ENCODE peak calls at places on chromosomes 5 and 9, in eight cellular contexts. G is H54, B is breast epithelium, T is endothelial cell of umbilical vein, Z is esophagus squamous epithelium, S is Peyer's patch, C is vagina, Y is right lobe of liver. X is an unnamed sample.

GRCh38 chr9:119701651-119702050 is 332.4 kb upstream of the BRINP1 start:
- DNase-seq in T (no peak), C (no peak), Z (no peak), G (no peak), S (no peak), Y (no peak), B (no peak), X (no peak)

GRCh38 chr5:64873441-64873840 is 104.7 kb downstream of the CWC27 start:
- DNase-seq in B (no peak), T (no peak), S (no peak), G (no peak), Z (no peak), C (no peak), Y (no peak), X (no peak)

GRCh38 chr5:178940569-178941360 is at the start of gene ZNF454:
- DNase-seq in Y (peak), G (no peak), S (peak), C (peak), T (peak), B (peak), Z (peak), X (peak)

GRCh38 chr9:124360277-124360676 is 55.0 kb downstream of the PSMB7 start:
- DNase-seq in Z (no peak), B (no peak), C (no peak), Y (no peak), S (no peak), T (no peak), G (no peak), X (no peak)

GRCh38 chr5:173201636-173202265 is 33.3 kb downstream of the NKX2-5 start:
- DNase-seq in T (no peak), G (peak), Y (no peak), Z (no peak), B (no peak), C (no peak), S (no peak), X (peak)

GRCh38 chr5:14853685-14854084 is 17.9 kb downstream of the ANKH start:
- DNase-seq in C (no peak), S (no peak), B (no peak), G (no peak), Z (no peak), T (no peak), Y (no peak), X (no peak)

GRCh38 chr5:142063878-142064331 is 44.7 kb upstream of the NDFIP1 start:
- DNase-seq in S (no peak), B (no peak), G (peak), C (no peak), Z (no peak), Y (no peak), T (peak), X (peak)

GRCh38 chr9:69496803-69497450 is 171.9 kb downstream of the ENTREP1 start:
- DNase-seq in Z (no peak), T (no peak), S (no peak), G (no peak), Y (no peak), B (no peak), C (no peak), X (no peak)

GRCh38 chr9:18672706-18673105 is 198.8 kb downstream of the ADAMTSL1 start:
- DNase-seq in Y (no peak), T (no peak), Z (no peak), C (no peak), B (no peak), G (no peak), S (no peak), X (no peak)

GRCh38 chr5:1168751-1169607 is 32.4 kb upstream of the SLC6A19 start:
- DNase-seq in S (peak), Z (no peak), T (no peak), C (no peak), G (no peak), Y (peak), B (no peak), X (peak)

GRCh38 chr9:123534336-123534735 is 178.3 kb downstream of the CRB2 start:
- DNase-seq in Y (no peak), C (no peak), Z (no peak), B (no peak), G (no peak), T (no peak), S (no peak), X (no peak)

GRCh38 chr5:52839285-52839684 is 51.6 kb downstream of the ITGA1 start:
- DNase-seq in C (no peak), Z (no peak), B (no peak), Y (no peak), T (no peak), G (no peak), S (no peak), X (no peak)

GRCh38 chr9:84121991-84122523 is 141.5 kb downstream of the RMI1 start:
- DNase-seq in Z (no peak), G (no peak), B (no peak), S (no peak), Y (no peak), C (no peak), T (peak), X (no peak)

GRCh38 chr9:137422668-137423000 is 328 bp downstream of the EXD3 start:
- DNase-seq in Y (peak), C (no peak), T (peak), G (peak), S (peak), B (no peak), Z (no peak), X (peak)

GRCh38 chr9:38226491-38226951 is 157.5 kb upstream of the SHB start:
- DNase-seq in Z (no peak), T (no peak), B (no peak), Y (no peak), S (no peak), G (no peak), C (peak), X (no peak)

GRCh38 chr5:138754699-138755057 is 1.5 kb downstream of the CTNNA1 start:
- DNase-seq in S (no peak), C (no peak), B (no peak), Y (no peak), T (no peak), G (no peak), Z (no peak), X (no peak)

GRCh38 chr9:125085703-125086477 is 57.4 kb downstream of the SCAI start:
- DNase-seq in S (no peak), G (no peak), C (no peak), T (no peak), B (no peak), Y (no peak), Z (no peak), X (no peak)

GRCh38 chr5:81247441-81247972 is 14.4 kb downstream of the CKMT2 start:
- DNase-seq in C (no peak), Z (no peak), G (peak), T (peak), B (no peak), Y (no peak), S (no peak), X (no peak)

GRCh38 chr5:81233080-81233634 is at the start of gene CKMT2:
- DNase-seq in B (peak), T (peak), C (no peak), S (peak), G (no peak), Z (no peak), Y (peak), X (peak)

GRCh38 chr5:146852089-146852488 is 26.5 kb downstream of the PPP2R2B start:
- DNase-seq in C (no peak), Z (no peak), Y (no peak), G (no peak), T (no peak), B (no peak), S (no peak), X (no peak)

GRCh38 chr5:42396111-42396510 is 27.1 kb upstream of the GHR start:
- DNase-seq in B (no peak), G (no peak), Y (no peak), C (no peak), Z (no peak), S (no peak), T (no peak), X (no peak)

GRCh38 chr9:38384990-38385848 is 7.3 kb upstream of the ALDH1B1 start:
- DNase-seq in Z (no peak), T (peak), C (no peak), Y (no peak), S (no peak), G (no peak), B (no peak), X (no peak)

GRCh38 chr9:104992696-104993095 is 64.7 kb upstream of the ABCA1 start:
- DNase-seq in T (peak), B (no peak), C (no peak), Y (no peak), S (no peak), Z (no peak), G (no peak), X (no peak)

GRCh38 chr5:57386958-57387357 is 95.7 kb downstream of the ACTBL2 start:
- DNase-seq in G (no peak), Z (no peak), S (no peak), C (no peak), T (peak), B (no peak), Y (no peak), X (no peak)

GRCh38 chr5:98069876-98070512 is 703.5 kb upstream of the RGMB start:
- DNase-seq in B (no peak), Y (no peak), C (no peak), G (no peak), T (no peak), Z (no peak), S (no peak), X (no peak)

GRCh38 chr5:63125862-63126261 is 547.2 kb downstream of the LRRC70 start:
- DNase-seq in G (no peak), Y (no peak), T (peak), Z (no peak), B (no peak), C (no peak), S (no peak), X (no peak)

GRCh38 chr5:146751054-146751453 is 127.5 kb downstream of the PPP2R2B start:
- DNase-seq in B (no peak), G (no peak), Y (no peak), C (no peak), S (no peak), T (no peak), Z (no peak), X (no peak)

GRCh38 chr9:93064392-93065124 is 6.1 kb downstream of the SUSD3 start:
- DNase-seq in G (no peak), B (no peak), C (no peak), Y (no peak), S (no peak), Z (peak), T (no peak), X (no peak)

DNA sequence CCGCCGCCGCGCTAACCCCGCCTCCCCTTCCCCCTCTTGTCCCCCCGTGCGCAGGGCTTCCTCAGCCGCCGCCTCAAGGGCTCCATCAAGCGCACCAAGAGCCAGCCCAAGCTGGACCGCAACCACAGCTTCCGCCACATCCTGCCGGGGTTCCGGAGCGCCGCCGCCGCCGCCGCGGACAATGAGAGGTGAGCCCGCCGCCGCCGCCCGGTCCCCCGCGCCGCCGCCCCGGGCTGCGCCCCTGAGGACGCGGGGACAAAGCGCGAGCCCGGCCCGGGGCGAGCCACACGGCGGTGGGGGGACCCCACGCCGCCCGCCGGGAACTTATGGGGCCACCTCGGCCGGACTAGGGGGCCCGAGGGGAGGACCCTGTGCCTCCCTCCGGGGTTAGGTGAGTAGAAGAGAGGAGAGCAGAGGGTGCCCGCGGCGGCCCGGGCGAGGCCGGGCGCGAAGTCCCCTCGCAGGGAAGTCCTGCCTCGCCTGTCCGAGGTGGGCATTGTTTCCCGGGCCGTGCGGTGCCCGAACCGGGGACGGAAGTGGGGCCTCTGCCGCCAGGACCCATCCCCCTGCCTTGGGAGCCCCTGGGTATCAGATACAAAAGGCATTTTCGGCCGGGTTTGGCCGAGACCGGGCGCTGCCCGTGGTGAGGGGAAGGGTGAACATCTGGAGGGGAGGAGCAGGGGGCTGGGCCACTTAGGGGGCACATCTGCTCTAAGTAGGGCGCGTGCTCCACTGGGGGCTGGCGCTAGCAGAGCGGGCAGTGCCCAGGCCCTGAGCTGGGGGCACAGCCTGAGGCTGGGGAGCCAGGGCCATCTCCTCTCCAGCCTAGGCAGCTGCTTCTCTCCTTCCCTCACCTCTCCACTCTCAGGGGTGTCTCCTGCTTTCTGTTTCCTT is 48.1 kb downstream of the DAB2IP start:
- DNase-seq in T (peak), Z (no peak), S (peak), Y (peak), C (no peak), B (no peak), G (peak), X (peak)
- TF ChIP-seq POLR2A in T (no peak), Z (peak), S (no peak), Y (no peak), C (peak), B (no peak), G (no peak), X (no peak)

GRCh38 chr9:128881884-128882676 is at the start of the genes KYAT1 and LRRC8A:
- DNase-seq in B (peak), T (peak), Z (peak), Y (peak), G (peak), C (peak), S (peak), X (peak)
- TF ChIP-seq POLR2A in B (no peak), T (peak), Z (peak), Y (peak), G (peak), C (peak), S (peak), X (peak)

GRCh38 chr5:181245427-181246275 is 1.9 kb upstream of the RACK1 start:
- DNase-seq in Y (peak), B (no peak), T (no peak), G (no peak), Z (no peak), C (no peak), S (no peak), X (peak)
- TF ChIP-seq POLR2A in Y (no peak), B (no peak), T (no peak), G (no peak), Z (no peak), C (no peak), S (no peak), X (no peak)

GRCh38 chr9:112764837-112765236 is 14.3 kb downstream of the SNX30 start:
- DNase-seq in T (no peak), B (no peak), Y (peak), Z (no peak), C (no peak), S (peak), G (no peak), X (no peak)
- TF ChIP-seq POLR2A in T (no peak), B (no peak), Y (no peak), Z (no peak), C (no peak), S (no peak), G (no peak), X (no peak)

DNA sequence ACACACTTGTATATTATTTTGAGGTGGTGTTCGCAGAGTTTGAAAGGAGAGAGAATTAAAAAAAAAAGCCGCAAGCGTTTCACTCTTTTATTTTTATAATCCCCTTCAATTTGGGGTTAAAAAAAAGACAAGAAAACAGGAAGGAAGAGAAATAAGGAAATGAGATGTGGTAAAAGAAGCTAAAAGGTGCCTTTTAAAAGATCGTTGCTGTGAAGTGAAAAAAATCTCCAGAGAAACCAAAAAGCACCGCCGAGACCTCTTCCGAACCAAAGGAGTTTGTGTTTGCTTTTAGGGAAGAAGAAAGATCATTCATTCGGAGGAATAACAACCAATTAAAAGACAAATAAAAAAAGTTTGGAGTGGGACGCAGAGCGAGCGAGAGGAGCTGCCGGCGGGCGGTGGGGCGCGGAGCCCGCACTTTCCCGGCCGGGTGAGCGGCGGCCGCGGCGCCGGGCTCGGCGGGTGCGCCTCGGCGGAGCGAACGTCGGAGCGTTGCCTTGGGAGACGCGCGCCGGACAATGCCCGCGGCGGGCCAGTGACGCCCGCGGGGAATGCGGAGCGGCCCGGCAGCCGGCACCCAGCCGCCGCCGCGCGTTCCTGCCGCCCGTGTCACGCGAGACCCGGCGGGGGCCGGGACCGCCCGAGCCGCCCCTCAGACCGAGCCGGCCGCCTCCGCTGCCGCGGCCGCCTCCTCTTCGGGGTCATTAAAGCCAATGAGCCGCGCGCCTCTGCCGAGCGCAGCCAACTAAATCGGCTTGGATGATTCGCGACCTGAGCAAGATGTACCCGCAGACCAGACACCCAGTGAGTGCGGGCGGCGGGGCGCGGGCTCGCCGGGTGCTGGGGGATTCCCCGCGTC is 496 bp downstream of the TLE4 start:
- DNase-seq in B (no peak), Y (peak), S (peak), G (peak), Z (no peak), T (peak), C (no peak), X (peak)
- TF ChIP-seq POLR2A in B (no peak), Y (no peak), S (no peak), G (peak), Z (no peak), T (no peak), C (no peak), X (no peak)

X was measured in upper lobe of left lung.